ENCODE peak calls at places on chromosomes 3 and 15, in nine cellular contexts. X is psoas muscle, W is gastrocnemius medialis, P is GM23338, G is stomach, L is transverse colon, T is SK-N-SH, J is tibial nerve, I is small intestine. Z is an unnamed sample.

GRCh38 chr3:45821127-45821526 is 20.8 kb downstream of the LZTFL1 start:
- DNase-seq in X (no peak), G (no peak), T (no peak), I (peak; percentile 91), W (no peak), P (no peak), L (no peak), J (no peak), Z (no peak)

GRCh38 chr3:159418571-159419526 is 569.8 kb upstream of the IL12A start:
- DNase-seq in G (no peak), L (no peak), I (no peak), X (no peak), T (no peak), P (no peak), J (no peak), W (no peak), Z (peak; percentile 39)

GRCh38 chr15:75786564-75786925 is 56.7 kb upstream of the UBE2Q2 start:
- DNase-seq in P (no peak), J (no peak), I (no peak), L (no peak), W (no peak), G (no peak), T (peak; percentile 59), X (no peak), Z (no peak)

GRCh38 chr3:168156479-168156878 is 60.8 kb upstream of the GOLIM4 start:
- DNase-seq in W (no peak), T (no peak), G (no peak), X (no peak), L (no peak), J (no peak), P (no peak), I (no peak), Z (no peak)

GRCh38 chr3:9347086-9347485 is 15.8 kb upstream of the THUMPD3 start:
- DNase-seq in P (no peak), X (no peak), J (no peak), W (no peak), I (no peak), G (no peak), L (no peak), T (no peak), Z (no peak)

GRCh38 chr15:72754096-72754495 is 29.5 kb downstream of the ADPGK start:
- DNase-seq in J (no peak), I (no peak), P (no peak), X (no peak), W (no peak), T (no peak), L (no peak), G (no peak), Z (no peak)

GRCh38 chr3:30455840-30456239 is 150.6 kb upstream of the TGFBR2 start:
- DNase-seq in P (no peak), J (peak; percentile 80), I (no peak), G (no peak), T (no peak), L (peak; percentile 27), W (no peak), X (peak; percentile 44), Z (no peak)

GRCh38 chr3:60641354-60641753 is 609.9 kb downstream of the FHIT start:
- DNase-seq in G (no peak), W (no peak), P (no peak), L (no peak), I (no peak), J (no peak), T (no peak), X (no peak), Z (no peak)

GRCh38 chr3:53921296-53921695 is 29.6 kb upstream of the SELENOK start:
- DNase-seq in X (no peak), P (peak; percentile 7), T (peak; percentile 7), G (no peak), I (peak; percentile 25), W (no peak), J (no peak), L (no peak), Z (peak; percentile 2)

GRCh38 chr15:81225161-81225671 is 28.5 kb downstream of the IL16 start:
- DNase-seq in P (no peak), G (no peak), I (no peak), W (no peak), T (no peak), L (peak; percentile 25), X (peak; percentile 66), J (peak; percentile 61), Z (no peak)

GRCh38 chr3:46845397-46845859 is 17.8 kb downstream of the MYL3 start:
- DNase-seq in L (peak; percentile 65), X (peak; percentile 84), T (peak; percentile 90), G (peak; percentile 53), W (no peak), P (peak; percentile 72), I (no peak), J (peak; percentile 72), Z (peak; percentile 83)

GRCh38 chr3:167941234-167941995 is 154.3 kb downstream of the GOLIM4 start:
- DNase-seq in T (no peak), J (peak; percentile 62), I (peak; percentile 8), L (peak; percentile 25), G (no peak), P (no peak), X (no peak), W (peak; percentile 32), Z (peak; percentile 81)

GRCh38 chr3:127426444-127427168 is 138.8 kb upstream of the PRR20G start:
- DNase-seq in L (no peak), X (no peak), T (no peak), G (no peak), P (no peak), W (no peak), J (no peak), I (no peak), Z (peak; percentile 42)

GRCh38 chr3:146577662-146578061 is 27.5 kb downstream of the PLSCR5 start:
- DNase-seq in T (peak; percentile 1), I (peak; percentile 46), X (no peak), L (peak; percentile 25), P (peak; percentile 53), J (peak; percentile 31), W (no peak), G (no peak), Z (peak; percentile 57)

DNA sequence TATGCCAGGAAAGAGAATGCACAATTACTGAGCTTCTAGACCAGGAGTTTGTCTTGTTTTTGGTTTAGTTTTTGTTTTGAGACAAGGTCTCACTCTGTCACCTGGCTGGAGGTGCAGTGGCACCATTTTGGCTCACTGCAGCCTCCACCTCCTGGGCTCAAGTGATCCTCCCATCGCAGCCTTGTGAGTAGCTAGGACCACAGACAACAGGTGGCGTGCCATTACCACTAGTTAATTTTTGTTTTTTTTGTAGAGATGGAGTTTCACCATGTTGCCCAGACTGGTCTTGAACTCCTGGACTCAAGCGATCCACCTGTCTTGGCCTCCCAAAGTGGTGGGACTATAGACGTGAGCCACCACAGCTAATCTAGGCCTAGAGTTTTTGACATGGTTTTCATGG is 104.4 kb upstream of the CCDC54 start:
- DNase-seq in I (no peak), X (no peak), L (no peak), P (no peak), J (no peak), G (no peak), T (no peak), W (no peak), Z (no peak)
- H3K4me1 ChIP-seq in I (no peaks in the 10 kb centered on the region), X (no peaks in the 10 kb centered on the region), L (no peaks in the 10 kb centered on the region), P (no peaks in the 10 kb centered on the region), J (no peaks in the 10 kb centered on the region), G (no peaks in the 10 kb centered on the region), T (no peaks in the 10 kb centered on the region), W (no peaks in the 10 kb centered on the region), Z (no peaks in the 10 kb centered on the region)

DNA sequence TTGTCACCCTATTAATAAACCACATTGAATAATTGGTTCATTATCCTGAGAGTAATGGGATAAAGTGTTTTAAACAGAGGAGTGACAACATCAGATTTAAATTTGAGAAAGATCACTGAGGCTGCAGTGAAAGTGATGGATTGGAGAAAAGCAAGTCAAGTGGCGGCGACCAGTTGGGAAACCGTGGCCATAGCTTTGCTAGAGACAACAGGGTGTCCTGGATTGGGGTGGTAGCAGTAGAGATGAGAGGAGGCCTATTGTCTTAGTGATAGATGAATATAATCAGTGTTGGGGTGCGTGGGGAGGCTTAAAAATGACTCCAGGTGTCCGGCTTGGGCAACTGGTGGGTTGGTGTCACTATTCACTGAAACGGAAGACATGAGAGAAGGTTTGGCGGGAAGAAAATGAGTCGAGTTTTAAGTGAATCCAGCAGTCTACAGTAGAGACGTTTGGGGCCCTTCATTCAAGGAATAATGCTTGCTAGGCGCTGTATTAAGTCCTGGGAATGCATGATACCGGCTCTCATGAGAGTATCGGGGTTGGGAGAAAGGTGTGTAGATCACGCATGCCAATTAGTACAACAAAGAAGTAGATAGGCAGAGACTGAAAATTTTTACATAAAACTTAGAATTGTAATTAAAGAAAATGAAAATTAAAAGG is 824 bp downstream of the NEK4 start:
- DNase-seq in I (peak; percentile 13), G (no peak), X (no peak), J (no peak), L (no peak), W (no peak), T (no peak), P (peak; percentile 33), Z (peak; percentile 20)
- H3K27ac ChIP-seq in I (no peak overlapping the region), G (no peak overlapping the region), X (peak overlapping the region; percentile 82), J (no peak overlapping the region), L (peak overlapping the region; percentile 80), W (peak overlapping the region; percentile 88), T (no peak overlapping the region), P (peak overlapping the region; percentile 86), Z (no peak overlapping the region)

DNA sequence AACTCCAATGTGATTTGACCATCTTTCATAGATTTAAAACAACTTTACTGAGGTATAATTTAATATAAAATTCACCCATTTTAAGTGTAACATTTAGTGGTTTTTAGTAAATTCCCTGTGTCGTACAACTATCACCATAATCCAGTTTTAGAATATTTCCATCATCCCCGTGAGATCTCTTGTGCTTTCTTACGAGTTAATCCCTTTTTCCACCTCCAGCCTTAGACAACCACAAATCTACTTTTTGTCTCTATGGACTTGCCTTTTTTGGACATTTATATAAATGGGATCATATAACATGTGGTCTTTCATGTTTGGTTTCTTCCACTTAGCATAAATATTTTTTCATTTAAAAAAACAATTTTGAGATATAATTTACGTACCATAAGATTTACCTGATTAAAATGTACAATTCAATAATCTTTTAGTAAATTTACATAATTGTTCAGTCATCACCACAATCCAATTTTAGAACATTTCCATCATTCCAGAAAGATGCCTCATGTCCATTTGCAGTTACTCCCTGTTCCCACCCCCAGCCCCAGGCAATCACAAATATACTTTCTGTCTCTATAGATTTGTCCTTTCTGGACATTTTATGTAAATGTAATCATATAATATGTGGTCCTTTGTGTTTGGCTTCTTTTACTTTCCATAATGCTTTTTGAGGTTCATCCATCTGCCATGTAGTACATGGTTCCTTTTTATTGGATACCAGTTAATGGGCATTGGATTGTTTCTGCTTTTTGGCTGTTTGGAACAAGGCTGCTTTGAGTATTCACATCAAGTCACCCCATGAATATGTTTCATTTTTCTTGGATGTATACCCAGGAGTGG is 3.0 kb downstream of the OXSR1 start:
- DNase-seq in P (no peak), W (no peak), T (no peak), I (no peak), X (no peak), J (no peak), G (no peak), L (no peak), Z (no peak)
- H3K4me1 ChIP-seq in P (peaks cover 20% of the 10 kb centered on the region), W (peaks cover 49% of the 10 kb centered on the region), T (peaks cover 5% of the 10 kb centered on the region), I (peaks cover 13% of the 10 kb centered on the region), X (peaks cover 43% of the 10 kb centered on the region), J (peaks cover 10% of the 10 kb centered on the region), G (peaks cover 70% of the 10 kb centered on the region), L (peaks cover 17% of the 10 kb centered on the region), Z (peaks cover 2% of the 10 kb centered on the region)

DNA sequence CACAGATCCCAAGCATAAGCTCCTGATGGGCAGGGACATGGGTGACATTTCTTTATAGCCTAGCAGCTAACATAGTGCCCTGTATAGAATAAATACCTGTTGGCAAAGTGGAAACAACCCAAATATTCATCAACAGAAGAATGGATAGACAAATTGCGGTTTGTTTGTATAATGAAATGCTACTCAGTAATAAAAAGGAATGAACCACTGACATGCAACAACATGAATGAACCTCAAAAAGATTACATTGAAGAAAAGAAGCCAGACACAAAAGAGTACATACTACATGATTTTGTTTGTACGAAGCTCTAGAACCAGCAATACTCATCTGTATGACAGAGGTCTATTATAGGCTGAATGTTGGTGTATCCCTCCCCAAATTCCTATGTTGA is 33.6 kb upstream of the GALNT15 start:
- DNase-seq in T (no peak), W (no peak), G (no peak), I (no peak), J (no peak), L (no peak), X (no peak), P (no peak), Z (no peak)
- H3K27ac ChIP-seq in T (no peak overlapping the region), W (peak overlapping the region; percentile 83), G (no peak overlapping the region), I (no peak overlapping the region), J (peak overlapping the region; percentile 61), L (peak overlapping the region; percentile 59), X (peak overlapping the region; percentile 66), P (no peak overlapping the region), Z (no peak overlapping the region)